ENCODE peak calls at places on chromosome 20, in six cellular contexts. R, B, M, V, X and A are unnamed samples.

GRCh38 chr20:16864069-16864468 is 115.9 kb downstream of the OTOR start:
- DNase-seq in M (peak), B (peak), R (no peak), V (no peak), X (no peak), A (no peak)

GRCh38 chr20:2470051-2470431 is 548 bp downstream of the SNRPB start:
- DNase-seq in B (peak), M (peak), R (peak), X (peak), V (peak), A (no peak)

GRCh38 chr20:58146081-58146734 is 82.2 kb downstream of the ANKRD60 start:
- DNase-seq in R (no peak), M (no peak), X (peak), B (no peak), V (no peak), A (no peak)

GRCh38 chr20:10863337-10864060 is 189.7 kb upstream of the JAG1 start:
- DNase-seq in V (no peak), R (no peak), M (no peak), B (peak), X (no peak), A (no peak)

GRCh38 chr20:1472556-1473243 is 6.1 kb upstream of the NSFL1C start:
- DNase-seq in R (no peak), V (no peak), M (no peak), B (no peak), X (no peak), A (no peak)

GRCh38 chr20:50575869-50576720 is 65.9 kb downstream of the PTPN1 start:
- DNase-seq in X (peak), V (peak), B (peak), R (peak), M (peak), A (no peak)

GRCh38 chr20:51531141-51531710 is 11.3 kb downstream of the NFATC2 start:
- DNase-seq in R (peak), B (peak), X (no peak), V (peak), M (no peak), A (no peak)

GRCh38 chr20:3796477-3797225 is 541 bp downstream of the CDC25B start:
- DNase-seq in R (no peak), V (no peak), X (no peak), M (no peak), B (no peak), A (no peak)

GRCh38 chr20:54727490-54727889 is 252.1 kb downstream of the DOK5 start:
- DNase-seq in R (no peak), V (no peak), X (no peak), M (no peak), B (no peak), A (no peak)

GRCh38 chr20:43138061-43138860 is 51.4 kb downstream of the PTPRT start:
- DNase-seq in V (no peak), X (no peak), M (peak), B (no peak), R (no peak), A (no peak)

GRCh38 chr20:62723351-62723750 is 14.7 kb downstream of the NTSR1 start:
- DNase-seq in M (no peak), B (no peak), R (peak), V (no peak), X (no peak), A (no peak)

GRCh38 chr20:40683894-40684268 is 5.2 kb downstream of the MAFB start:
- DNase-seq in M (no peak), V (no peak), X (no peak), R (no peak), B (peak), A (no peak)

GRCh38 chr20:48603116-48603818 is 224.5 kb downstream of the PREX1 start:
- DNase-seq in B (no peak), V (no peak), R (no peak), X (no peak), M (no peak), A (no peak)

GRCh38 chr20:46305331-46305972 is 2.8 kb downstream of the CDH22 start:
- DNase-seq in M (no peak), B (no peak), R (no peak), X (no peak), V (no peak), A (no peak)

GRCh38 chr20:31606928-31607639 is 2.0 kb downstream of the ID1 start:
- DNase-seq in X (no peak), V (peak), R (peak), M (no peak), B (peak), A (peak)

GRCh38 chr20:50271674-50272412 is 81.2 kb downstream of the CEBPB start:
- DNase-seq in R (no peak), M (no peak), V (no peak), B (no peak), X (no peak), A (no peak)

GRCh38 chr20:46833360-46833759 is 61.3 kb upstream of the EYA2 start:
- DNase-seq in R (no peak), V (no peak), X (no peak), M (no peak), B (no peak), A (no peak)

GRCh38 chr20:4071177-4071723 is 55.9 kb upstream of the RNF24 start:
- DNase-seq in X (no peak), V (no peak), R (no peak), B (no peak), M (no peak), A (no peak)

GRCh38 chr20:32522525-32522774 is 62.7 kb downstream of the NOL4L start:
- DNase-seq in B (no peak), M (no peak), R (no peak), V (peak), X (no peak), A (no peak)

GRCh38 chr20:6686171-6686570 is 81.3 kb upstream of the BMP2 start:
- DNase-seq in R (no peak), V (no peak), M (no peak), B (no peak), X (no peak), A (no peak)

GRCh38 chr20:34920055-34920454 is 35.6 kb downstream of the GSS start:
- DNase-seq in X (no peak), B (no peak), V (no peak), M (no peak), R (no peak), A (no peak)

GRCh38 chr20:49644980-49645565 is 68.6 kb downstream of the B4GALT5 start:
- DNase-seq in R (no peak), V (no peak), M (no peak), B (no peak), X (no peak), A (no peak)

GRCh38 chr20:47843886-47844567 is 58.7 kb upstream of the SULF2 start:
- DNase-seq in B (no peak), X (no peak), M (no peak), V (no peak), R (no peak), A (no peak)

GRCh38 chr20:49636447-49636846 is 68.5 kb upstream of the PTGIS start:
- DNase-seq in V (no peak), M (no peak), B (no peak), X (no peak), R (no peak), A (peak)

GRCh38 chr20:38680492-38681118 is 43.7 kb upstream of the SLC32A1 start:
- DNase-seq in V (no peak), B (peak), X (no peak), R (no peak), M (no peak), A (no peak)

GRCh38 chr20:63117661-63118302 is 98.1 kb downstream of the YTHDF1 start:
- DNase-seq in B (no peak), X (no peak), V (no peak), M (no peak), R (no peak), A (no peak)

GRCh38 chr20:9344080-9344920 is 170.1 kb upstream of the LAMP5 start:
- DNase-seq in M (no peak), R (no peak), B (peak), X (peak), V (no peak), A (no peak)

GRCh38 chr20:51902933-51903332 is 100.6 kb upstream of the SALL4 start:
- DNase-seq in X (no peak), R (no peak), B (no peak), M (no peak), V (no peak), A (no peak)

GRCh38 chr20:2224246-2224645 is 71.6 kb upstream of the TGM3 start:
- DNase-seq in M (no peak), V (no peak), B (peak), X (no peak), R (no peak), A (no peak)

GRCh38 chr20:313948-314347 is 11.4 kb upstream of the SOX12 start:
- DNase-seq in V (no peak), X (no peak), R (no peak), B (peak), M (no peak), A (no peak)

GRCh38 chr20:1299522-1299921 is 29.4 kb downstream of the SDCBP2 start:
- DNase-seq in B (no peak), R (peak), M (no peak), V (peak), X (no peak), A (no peak)